ENCODE peak calls at places on chromosomes 7 and 10, in four cellular contexts. One of them, this sample, is unnamed.

GRCh38 chr7:28207486-28208158 is 27.0 kb upstream of the JAZF1 start:
- DNase-seq in GM12892: no peak
- DNase-seq in heart left ventricle: no peak
- DNase-seq in body of pancreas: no peak
- DNase-seq in this sample: no peak

GRCh38 chr7:69817096-69817495 is 218.8 kb downstream of the AUTS2 start:
- DNase-seq in GM12892: no peak
- DNase-seq in heart left ventricle: no peak
- DNase-seq in body of pancreas: no peak
- DNase-seq in this sample: no peak

GRCh38 chr10:5666324-5667220 is at the start of gene ASB13:
- DNase-seq in GM12892: no peak
- DNase-seq in heart left ventricle: peak
- DNase-seq in body of pancreas: peak
- DNase-seq in this sample: no peak

GRCh38 chr10:81414038-81414437 is 461.0 kb upstream of the NRG3 start:
- DNase-seq in GM12892: no peak
- DNase-seq in heart left ventricle: no peak
- DNase-seq in body of pancreas: no peak
- DNase-seq in this sample: no peak

GRCh38 chr10:17758200-17758599 is 6.2 kb downstream of the TMEM236 start:
- DNase-seq in GM12892: no peak
- DNase-seq in heart left ventricle: no peak
- DNase-seq in body of pancreas: no peak
- DNase-seq in this sample: no peak

GRCh38 chr7:131196808-131197207 is 130.9 kb upstream of the MKLN1 start:
- DNase-seq in GM12892: no peak
- DNase-seq in heart left ventricle: no peak
- DNase-seq in body of pancreas: no peak
- DNase-seq in this sample: no peak

GRCh38 chr10:110081914-110082313 is 74.1 kb downstream of the ADD3 start:
- DNase-seq in GM12892: no peak
- DNase-seq in heart left ventricle: peak
- DNase-seq in body of pancreas: peak
- DNase-seq in this sample: no peak

GRCh38 chr10:73506491-73506890 is 10.7 kb upstream of the PPP3CB start:
- DNase-seq in GM12892: no peak
- DNase-seq in heart left ventricle: no peak
- DNase-seq in body of pancreas: no peak
- DNase-seq in this sample: no peak

GRCh38 chr7:100516135-100516812 is 22.7 kb upstream of the AGFG2 start:
- DNase-seq in GM12892: no peak
- DNase-seq in heart left ventricle: peak
- DNase-seq in body of pancreas: peak
- DNase-seq in this sample: peak

GRCh38 chr7:139720705-139721231 is 57.0 kb downstream of the HIPK2 start:
- DNase-seq in GM12892: no peak
- DNase-seq in heart left ventricle: no peak
- DNase-seq in body of pancreas: peak
- DNase-seq in this sample: no peak

GRCh38 chr7:30147223-30147622 is 12.4 kb downstream of the MTURN start:
- DNase-seq in GM12892: no peak
- DNase-seq in heart left ventricle: no peak
- DNase-seq in body of pancreas: no peak
- DNase-seq in this sample: no peak

GRCh38 chr10:90988802-90989201 is 67.9 kb upstream of the ANKRD1 start:
- DNase-seq in GM12892: no peak
- DNase-seq in heart left ventricle: peak
- DNase-seq in body of pancreas: no peak
- DNase-seq in this sample: no peak

GRCh38 chr7:158431941-158432347 is 155.7 kb downstream of the PTPRN2 start:
- DNase-seq in GM12892: no peak
- DNase-seq in heart left ventricle: no peak
- DNase-seq in body of pancreas: peak
- DNase-seq in this sample: no peak

GRCh38 chr10:2081501-2081900 is 344.2 kb upstream of the ADARB2 start:
- DNase-seq in GM12892: no peak
- DNase-seq in heart left ventricle: no peak
- DNase-seq in body of pancreas: no peak
- DNase-seq in this sample: no peak

GRCh38 chr7:92854501-92855238 is 18.3 kb upstream of the CDK6 start:
- DNase-seq in GM12892: no peak
- DNase-seq in heart left ventricle: no peak
- DNase-seq in body of pancreas: no peak
- DNase-seq in this sample: no peak

GRCh38 chr7:82506702-82507101 is 63.1 kb upstream of the CACNA2D1 start:
- DNase-seq in GM12892: no peak
- DNase-seq in heart left ventricle: no peak
- DNase-seq in body of pancreas: no peak
- DNase-seq in this sample: no peak

GRCh38 chr10:16518822-16519221 is 2.9 kb downstream of the C1QL3 start:
- DNase-seq in GM12892: no peak
- DNase-seq in heart left ventricle: no peak
- DNase-seq in body of pancreas: no peak
- DNase-seq in this sample: no peak

GRCh38 chr10:112842832-112843360 is 107.2 kb upstream of the TCF7L2 start:
- DNase-seq in GM12892: no peak
- DNase-seq in heart left ventricle: no peak
- DNase-seq in body of pancreas: no peak
- DNase-seq in this sample: no peak

GRCh38 chr10:127196227-127196954 is at the start of gene INSYN2A:
- DNase-seq in GM12892: no peak
- DNase-seq in heart left ventricle: peak
- DNase-seq in body of pancreas: no peak
- DNase-seq in this sample: no peak

GRCh38 chr7:29123611-29124190 is 22.6 kb downstream of the CPVL start:
- DNase-seq in GM12892: no peak
- DNase-seq in heart left ventricle: no peak
- DNase-seq in body of pancreas: no peak
- DNase-seq in this sample: no peak

GRCh38 chr10:27742195-27742925 is 3.3 kb downstream of the MKX start:
- DNase-seq in GM12892: peak
- DNase-seq in heart left ventricle: peak
- DNase-seq in body of pancreas: peak
- DNase-seq in this sample: no peak

GRCh38 chr7:55439627-55440026 is 74.5 kb downstream of the LANCL2 start:
- DNase-seq in GM12892: no peak
- DNase-seq in heart left ventricle: no peak
- DNase-seq in body of pancreas: no peak
- DNase-seq in this sample: no peak

GRCh38 chr7:88929719-88930118 is 134.2 kb upstream of the TEX47 start:
- DNase-seq in GM12892: no peak
- DNase-seq in heart left ventricle: no peak
- DNase-seq in body of pancreas: no peak
- DNase-seq in this sample: no peak

GRCh38 chr7:156612930-156613329 is 27.6 kb upstream of the RNF32 start:
- DNase-seq in GM12892: no peak
- DNase-seq in heart left ventricle: no peak
- DNase-seq in body of pancreas: no peak
- DNase-seq in this sample: no peak

GRCh38 chr10:127908106-127908957 is 1.4 kb downstream of the PTPRE start:
- DNase-seq in GM12892: no peak
- DNase-seq in heart left ventricle: no peak
- DNase-seq in body of pancreas: peak
- DNase-seq in this sample: peak

GRCh38 chr7:73830618-73830871 is 251 bp upstream of the CLDN4 start:
- DNase-seq in GM12892: no peak
- DNase-seq in heart left ventricle: no peak
- DNase-seq in body of pancreas: no peak
- DNase-seq in this sample: no peak

GRCh38 chr7:73831656-73832579 is 1.1 kb downstream of the CLDN4 start:
- DNase-seq in GM12892: no peak
- DNase-seq in heart left ventricle: no peak
- DNase-seq in body of pancreas: peak
- DNase-seq in this sample: no peak

GRCh38 chr7:73829921-73830617 is 727 bp upstream of the CLDN4 start:
- DNase-seq in GM12892: no peak
- DNase-seq in heart left ventricle: no peak
- DNase-seq in body of pancreas: no peak
- DNase-seq in this sample: no peak

GRCh38 chr7:73829505-73829904 is 1.3 kb upstream of the CLDN4 start:
- DNase-seq in GM12892: no peak
- DNase-seq in heart left ventricle: no peak
- DNase-seq in body of pancreas: no peak
- DNase-seq in this sample: no peak

GRCh38 chr7:73830872-73831655 is at the start of gene CLDN4:
- DNase-seq in GM12892: no peak
- DNase-seq in heart left ventricle: no peak
- DNase-seq in body of pancreas: peak
- DNase-seq in this sample: peak
- TF ChIP-seq POLR2A in GM12892: no peak
- TF ChIP-seq POLR2A in heart left ventricle: no peak
- TF ChIP-seq POLR2A in body of pancreas: peak
- TF ChIP-seq POLR2A in this sample: peak

GRCh38 chr7:148699024-148699771 is 495 bp downstream of the CUL1 start:
- DNase-seq in GM12892: peak
- DNase-seq in heart left ventricle: peak
- DNase-seq in body of pancreas: peak
- DNase-seq in this sample: peak
- TF ChIP-seq POLR2A in GM12892: peak
- TF ChIP-seq POLR2A in heart left ventricle: no peak
- TF ChIP-seq POLR2A in body of pancreas: peak
- TF ChIP-seq POLR2A in this sample: peak

DNA sequence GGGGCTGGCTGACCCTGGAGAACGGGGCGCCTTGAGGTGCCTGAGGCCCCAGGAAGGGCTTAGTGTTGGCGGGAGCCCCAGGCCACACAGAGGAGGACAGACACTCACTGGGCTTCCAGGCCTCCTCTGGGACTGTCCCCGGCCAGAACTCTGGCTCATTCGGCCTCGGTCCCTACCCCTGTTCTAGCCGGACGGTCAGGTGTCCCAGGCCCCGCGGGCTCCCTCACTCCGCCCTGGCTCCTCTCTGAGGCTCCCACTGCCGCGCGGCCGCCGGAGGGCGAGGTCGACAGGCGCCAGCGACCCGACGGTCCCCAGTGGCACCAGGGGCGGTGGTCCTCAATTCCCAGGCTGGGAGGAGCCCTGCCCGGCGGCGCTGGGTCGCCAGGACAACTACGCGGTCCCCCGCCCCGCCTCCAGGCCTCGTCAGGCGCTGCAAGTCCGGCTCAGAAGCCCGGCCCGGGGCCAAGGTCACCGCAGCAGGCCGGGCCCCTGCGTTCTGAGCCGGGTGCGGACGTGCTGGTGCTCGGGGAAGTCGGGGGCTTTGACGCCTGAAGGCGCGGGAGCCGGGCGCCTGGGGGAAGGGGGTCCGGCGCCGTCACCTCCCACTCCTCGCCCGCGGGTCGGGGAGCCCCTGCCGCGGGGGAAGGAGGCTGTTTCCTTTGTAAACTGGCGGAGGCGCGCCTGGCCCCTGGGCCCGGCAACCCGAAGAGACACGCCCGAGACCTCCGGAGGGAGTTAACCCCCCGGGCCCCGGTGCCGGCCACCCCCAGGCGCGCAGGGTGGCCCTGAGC is 1.1 kb upstream of the PWWP2B start:
- DNase-seq in GM12892: no peak
- DNase-seq in heart left ventricle: peak
- DNase-seq in body of pancreas: peak
- DNase-seq in this sample: peak
- TF ChIP-seq POLR2A in GM12892: no peak
- TF ChIP-seq POLR2A in heart left ventricle: peak
- TF ChIP-seq POLR2A in body of pancreas: peak
- TF ChIP-seq POLR2A in this sample: peak

DNA sequence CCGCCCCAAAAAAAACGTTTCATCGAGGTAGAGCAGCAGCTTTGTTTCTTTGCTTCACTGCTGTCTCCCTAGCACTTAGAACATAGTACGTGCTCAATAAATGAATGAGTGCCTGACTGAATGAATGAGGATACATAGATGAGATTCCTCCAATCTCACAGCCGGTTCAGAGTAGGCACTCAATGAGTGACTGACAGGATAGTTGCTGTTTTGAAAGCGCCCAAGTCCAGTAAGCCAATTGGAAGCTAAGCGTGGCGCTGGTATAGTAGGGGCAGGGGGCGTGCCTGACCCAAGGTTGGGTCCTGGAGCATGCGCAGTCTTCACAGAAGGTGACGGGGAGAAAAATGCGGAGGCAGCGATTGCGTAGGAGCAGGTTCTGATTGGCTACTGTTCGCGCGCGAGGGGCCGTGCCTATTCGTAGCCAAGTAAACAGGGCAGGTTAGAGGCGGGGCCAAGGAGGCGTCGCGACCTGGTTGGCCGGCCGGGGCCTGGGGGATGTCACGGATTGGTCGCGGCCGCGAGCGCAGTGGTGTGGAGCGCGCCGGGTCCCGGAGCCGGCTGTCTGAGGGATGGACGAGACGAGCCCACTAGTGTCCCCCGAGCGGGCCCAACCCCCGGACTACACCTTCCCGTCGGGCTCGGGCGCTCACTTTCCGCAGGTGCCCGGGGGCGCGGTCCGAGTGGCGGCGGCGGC is at the start of gene PI4K2A:
- DNase-seq in GM12892: peak
- DNase-seq in heart left ventricle: peak
- DNase-seq in body of pancreas: peak
- DNase-seq in this sample: peak
- TF ChIP-seq POLR2A in GM12892: peak
- TF ChIP-seq POLR2A in heart left ventricle: peak
- TF ChIP-seq POLR2A in body of pancreas: peak
- TF ChIP-seq POLR2A in this sample: peak

This sample was measured in suprapubic skin.